ENCODE peak calls at places on chromosomes 2 and 18, in five cellular contexts. Z is dorsolateral prefrontal cortex; X is NCI-H1092 treated with DMSO at 0.1 percent for 48 hours; N is CD4-positive, alpha-beta T cell; Y is stimulated activated CD8-positive, alpha-beta memory T cell treated with anti-CD3 and anti-CD28 coated beads, Interleukin-15, amount 100 ng/mL, for 1 hour. K is an unnamed sample.

GRCh38 chr2:149988361-149988760 is 400.8 kb upstream of the MMADHC start:
- DNase-seq in Z (no peak), X (no peak), N (no peak), Y (no peak), K (no peak)

GRCh38 chr2:181241366-181241765 is 215.8 kb upstream of the ITGA4 start:
- DNase-seq in Z (no peak), X (no peak), N (no peak), Y (no peak), K (no peak)

GRCh38 chr2:189439342-189439741 is 1.9 kb upstream of the WDR75 start:
- DNase-seq in Z (no peak), X (no peak), N (no peak), Y (no peak), K (no peak)

GRCh38 chr2:168198476-168199192 is 48.8 kb downstream of the STK39 start:
- DNase-seq in Z (no peak), X (no peak), N (no peak), Y (no peak), K (no peak)

GRCh38 chr18:12318857-12319256 is 10.8 kb downstream of the TUBB6 start:
- DNase-seq in Z (no peak), X (no peak), N (no peak), Y (no peak), K (no peak)

GRCh38 chr18:56542488-56542887 is 95.9 kb downstream of the TXNL1 start:
- DNase-seq in Z (no peak), X (no peak), N (no peak), Y (no peak), K (no peak)

GRCh38 chr2:216189410-216189809 is 80.3 kb downstream of the XRCC5 start:
- DNase-seq in Z (no peak), X (no peak), N (no peak), Y (no peak), K (no peak)

GRCh38 chr2:227793148-227793722 is 20.4 kb upstream of the CCL20 start:
- DNase-seq in Z (no peak), X (no peak), N (no peak), Y (no peak), K (no peak)

GRCh38 chr2:46294185-46294836 is 2.9 kb upstream of the EPAS1 start:
- DNase-seq in Z (no peak), X (peak; percentile 2), N (no peak), Y (no peak), K (no peak)

GRCh38 chr2:23782647-23783046 is 144.3 kb downstream of the ATAD2B start:
- DNase-seq in Z (no peak), X (no peak), N (no peak), Y (no peak), K (no peak)

GRCh38 chr2:31240406-31241365 is 6.7 kb downstream of the EHD3 start:
- DNase-seq in Z (no peak), X (no peak), N (no peak), Y (no peak), K (no peak)

GRCh38 chr2:219441451-219442205 is 7.0 kb downstream of the SPEG start:
- DNase-seq in Z (no peak), X (peak; percentile 29), N (peak; percentile 70), Y (peak; percentile 18), K (peak; percentile 30)

GRCh38 chr2:6657872-6658271 is 207.8 kb downstream of the CMPK2 start:
- DNase-seq in Z (no peak), X (no peak), N (no peak), Y (no peak), K (no peak)

GRCh38 chr2:235056768-235057167 is 105.0 kb downstream of the SH3BP4 start:
- DNase-seq in Z (no peak), X (no peak), N (no peak), Y (no peak), K (no peak)

GRCh38 chr2:135913726-135914365 is 37.6 kb upstream of the MCM6 start:
- DNase-seq in Z (no peak), X (peak; percentile 36), N (no peak), Y (peak; percentile 6), K (peak; percentile 25)

GRCh38 chr18:48080546-48080945 is 150.1 kb upstream of the SMAD2 start:
- DNase-seq in Z (no peak), X (no peak), N (no peak), Y (no peak), K (no peak)

GRCh38 chr2:37168217-37168981 is 11.6 kb upstream of the EIF2AK2 start:
- DNase-seq in Z (no peak), X (peak; percentile 12), N (no peak), Y (no peak), K (no peak)